ENCODE peak calls at places on chromosomes 7 and 10, in four cellular contexts. Z, I, U and X are unnamed samples.

GRCh38 chr10:2631557-2631956 is 435.8 kb upstream of the PFKP start:
- DNase-seq in I (no peak), Z (no peak), U (no peak), X (no peak)

GRCh38 chr10:70742537-70743429 is 42.4 kb downstream of the TBATA start:
- DNase-seq in Z (no peak), U (no peak), I (no peak), X (peak; percentile 58)

GRCh38 chr10:110002801-110003523 is 4.8 kb upstream of the ADD3 start:
- DNase-seq in U (no peak), I (no peak), Z (no peak), X (no peak)

GRCh38 chr7:99030145-99030856 is 113.6 kb downstream of the SMURF1 start:
- DNase-seq in I (no peak), Z (no peak), U (no peak), X (no peak)

GRCh38 chr10:44647877-44648542 is 263.1 kb upstream of the CXCL12 start:
- DNase-seq in Z (peak; percentile 23), I (peak; percentile 47), U (no peak), X (no peak)

GRCh38 chr10:114584419-114584818 is 73.7 kb downstream of the ABLIM1 start:
- DNase-seq in U (no peak), I (no peak), Z (no peak), X (no peak)

GRCh38 chr10:110081914-110082313 is 74.1 kb downstream of the ADD3 start:
- DNase-seq in Z (no peak), I (no peak), U (peak; percentile 54), X (no peak)

GRCh38 chr7:102030696-102031095 is 213.3 kb downstream of the CUX1 start:
- DNase-seq in U (no peak), I (no peak), Z (no peak), X (no peak)

GRCh38 chr7:66379761-66380160 is 174.6 kb downstream of the TPST1 start:
- DNase-seq in U (no peak), Z (no peak), I (no peak), X (no peak)

GRCh38 chr10:125916977-125917376 is 20.6 kb downstream of the FANK1 start:
- DNase-seq in Z (no peak), U (peak; percentile 15), I (no peak), X (no peak)

GRCh38 chr10:125911990-125912389 is 15.6 kb downstream of the FANK1 start:
- DNase-seq in U (peak; percentile 76), I (no peak), Z (no peak), X (peak; percentile 63)

DNA sequence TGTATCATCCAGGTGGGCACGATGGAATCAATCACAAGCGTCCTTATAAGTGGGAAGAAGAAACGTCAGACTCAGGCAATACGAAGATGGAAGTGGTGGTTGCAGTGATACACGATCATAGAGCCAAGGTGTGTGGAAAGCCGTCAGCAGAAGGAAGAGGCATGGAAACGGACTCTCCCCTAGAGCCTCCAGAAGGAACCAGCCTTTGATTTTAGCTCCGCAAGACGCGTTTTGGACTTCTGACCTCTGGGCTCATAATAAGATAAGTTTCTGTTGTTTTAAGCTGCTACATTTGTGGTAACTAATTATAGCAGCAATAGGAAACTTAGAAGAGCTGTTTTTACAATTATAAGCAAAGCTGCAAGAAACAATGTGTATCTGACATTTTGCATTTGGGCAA is 14.8 kb downstream of the FANK1 start:
- DNase-seq in I (no peak), U (no peak), Z (no peak), X (no peak)
- H3K27ac ChIP-seq in I (no peak overlapping the region), U (no peak overlapping the region), Z (no peak overlapping the region), X (no peak overlapping the region)

GRCh38 chr10:77512219-77512578 is 125.4 kb downstream of the KCNMA1 start:
- DNase-seq in I (no peak), U (no peak), Z (no peak), X (no peak)
- H3K9me3 ChIP-seq in I (no peaks in the 10 kb centered on the region), U (no peaks in the 10 kb centered on the region), Z (no peaks in the 10 kb centered on the region), X (no peaks in the 10 kb centered on the region)

GRCh38 chr7:74233655-74234280 is 20.4 kb downstream of the RFC2 start:
- DNase-seq in I (no peak), Z (no peak), U (no peak), X (no peak)

GRCh38 chr7:74236284-74236683 is 17.9 kb downstream of the RFC2 start:
- DNase-seq in Z (no peak), I (no peak), U (no peak), X (no peak)

GRCh38 chr7:74231232-74231590 is 21.4 kb downstream of the LAT2 start:
- DNase-seq in U (no peak), Z (no peak), I (no peak), X (peak; percentile 78)

GRCh38 chr7:74235525-74236269 is 18.5 kb downstream of the RFC2 start:
- DNase-seq in Z (no peak), I (no peak), U (no peak), X (no peak)

DNA sequence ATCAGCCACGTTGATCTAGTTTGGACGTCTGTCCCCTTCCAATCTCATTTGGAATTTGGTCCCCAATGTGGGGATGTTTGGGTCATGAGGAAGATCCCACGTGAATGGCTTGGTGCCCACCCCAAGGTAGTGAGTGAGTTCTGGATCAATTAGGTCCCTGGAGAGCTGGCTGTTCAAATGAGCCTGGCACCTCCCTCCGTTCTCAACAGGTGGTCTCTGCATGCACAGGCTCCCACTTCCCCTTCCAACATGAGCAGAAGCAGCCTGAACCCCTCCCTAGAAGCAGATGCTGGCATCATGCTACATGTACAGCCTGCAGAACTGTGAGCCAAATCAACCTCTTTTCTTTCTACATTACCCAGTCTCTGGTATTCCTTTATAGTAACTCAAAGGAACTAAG is 19.6 kb downstream of the RFC2 start:
- DNase-seq in Z (no peak), U (no peak), I (no peak), X (no peak)
- TF ChIP-seq POLR2A in Z (no peak), U (no peak), I (no peak), X (no peak)

GRCh38 chr7:76054129-76055120 is 6.5 kb downstream of the MDH2 start:
- DNase-seq in U (peak; percentile 41), I (no peak), Z (no peak), X (no peak)
- H3K27ac ChIP-seq in U (no peak overlapping the region), I (no peak overlapping the region), Z (no peak overlapping the region), X (no peak overlapping the region)